ENCODE peak calls at places on chromosomes 7 and 10, in four cellular contexts. Z is K562, T is HepG2, F is WTC11. W is an unnamed sample.

GRCh38 chr10:131657318-131657984 is 243.4 kb upstream of the PPP2R2D start:
- DNase-seq in Z (no peak), T (no peak), F (no peak), W (no peak)

GRCh38 chr7:7330997-7331396 is 148.7 kb downstream of the C1GALT1 start:
- DNase-seq in Z (no peak), T (no peak), F (no peak), W (peak)

GRCh38 chr7:129041142-129041928 is 13.6 kb downstream of the TNPO3 start:
- DNase-seq in Z (no peak), T (no peak), F (no peak), W (no peak)

GRCh38 chr7:44980393-44981034 is 1.7 kb upstream of the MYO1G start:
- DNase-seq in Z (no peak), T (no peak), F (no peak), W (no peak)

GRCh38 chr7:131898418-131898817 is 342.0 kb upstream of the PODXL start:
- DNase-seq in Z (no peak), T (no peak), F (no peak), W (no peak)

GRCh38 chr10:123583639-123584418 is 82.3 kb upstream of the GPR26 start:
- DNase-seq in Z (peak), T (peak), F (peak), W (peak)

GRCh38 chr7:34067406-34067805 is 162.1 kb downstream of the BMPER start:
- DNase-seq in Z (no peak), T (no peak), F (no peak), W (no peak)

GRCh38 chr10:18216482-18216881 is 76.3 kb downstream of the CACNB2 start:
- DNase-seq in Z (no peak), T (peak), F (no peak), W (no peak)

GRCh38 chr7:129779602-129780256 is 168.2 kb downstream of the NRF1 start:
- DNase-seq in Z (peak), T (peak), F (no peak), W (peak)

GRCh38 chr10:114388275-114388674 is 16.0 kb downstream of the AFAP1L2 start:
- DNase-seq in Z (no peak), T (no peak), F (no peak), W (no peak)

GRCh38 chr10:92594194-92594593 is 1.3 kb downstream of the KIF11 start:
- DNase-seq in Z (no peak), T (no peak), F (no peak), W (no peak)

GRCh38 chr10:122878799-122879338 is 512 bp downstream of the FAM24B start:
- DNase-seq in Z (no peak), T (peak), F (no peak), W (no peak)

DNA sequence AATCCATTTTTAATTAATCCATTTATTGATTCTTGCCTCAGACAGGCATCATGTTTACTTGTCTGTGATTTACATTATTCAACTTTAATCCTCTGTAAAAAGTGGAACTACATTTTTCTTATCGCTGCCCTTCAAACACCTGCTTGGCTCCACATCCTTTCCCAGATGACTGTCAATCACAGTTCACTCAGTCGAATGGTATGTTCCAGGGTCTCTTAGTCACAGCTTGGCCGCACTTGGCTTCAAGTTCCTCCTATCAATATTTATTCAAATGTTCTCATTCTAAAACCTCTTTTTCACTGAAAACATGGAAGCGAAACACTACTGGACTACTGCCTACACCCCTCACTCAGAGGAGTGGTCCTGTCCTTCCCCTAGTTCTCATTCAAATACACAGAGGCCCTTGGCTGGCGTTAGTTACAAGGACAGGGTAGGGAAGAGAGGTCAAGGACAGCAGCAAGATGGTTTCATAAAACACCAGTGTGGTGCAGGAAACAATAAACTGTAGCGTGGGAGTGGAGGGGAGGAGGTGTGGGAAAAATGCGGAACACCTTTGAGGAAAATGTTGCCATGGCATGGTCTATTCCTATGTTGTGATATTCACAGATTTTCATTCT is 143.2 kb downstream of the USP6NL start:
- DNase-seq in Z (no peak), T (no peak), F (no peak), W (no peak)
- TF ChIP-seq NR3C1 in Z (no peak), T (no peak), F (no peak), W (no peak)

GRCh38 chr10:74227697-74228424 is 76.8 kb downstream of the ADK start:
- DNase-seq in Z (no peak), T (no peak), F (no peak), W (peak)
- TF ChIP-seq NR3C1 in Z (no peak), T (no peak), F (no peak), W (no peak)

GRCh38 chr7:68020102-68020501 is 1023.5 kb downstream of the TYW1 start:
- DNase-seq in Z (no peak), T (no peak), F (no peak), W (no peak)
- TF ChIP-seq NR3C1 in Z (no peak), T (no peak), F (no peak), W (no peak)

GRCh38 chr7:151039850-151040548 is 8.3 kb upstream of the ASIC3 start:
- DNase-seq in Z (peak), T (no peak), F (no peak), W (no peak)
- TF ChIP-seq NR3C1 in Z (no peak), T (no peak), F (no peak), W (no peak)

GRCh38 chr10:87761892-87762291 is 56.1 kb downstream of the ATAD1 start:
- DNase-seq in Z (no peak), T (peak), F (no peak), W (peak)
- TF ChIP-seq NR3C1 in Z (no peak), T (no peak), F (no peak), W (no peak)

GRCh38 chr10:12499587-12499986 is 150.2 kb downstream of the CAMK1D start:
- DNase-seq in Z (no peak), T (no peak), F (no peak), W (no peak)
- TF ChIP-seq NR3C1 in Z (no peak), T (no peak), F (no peak), W (no peak)

DNA sequence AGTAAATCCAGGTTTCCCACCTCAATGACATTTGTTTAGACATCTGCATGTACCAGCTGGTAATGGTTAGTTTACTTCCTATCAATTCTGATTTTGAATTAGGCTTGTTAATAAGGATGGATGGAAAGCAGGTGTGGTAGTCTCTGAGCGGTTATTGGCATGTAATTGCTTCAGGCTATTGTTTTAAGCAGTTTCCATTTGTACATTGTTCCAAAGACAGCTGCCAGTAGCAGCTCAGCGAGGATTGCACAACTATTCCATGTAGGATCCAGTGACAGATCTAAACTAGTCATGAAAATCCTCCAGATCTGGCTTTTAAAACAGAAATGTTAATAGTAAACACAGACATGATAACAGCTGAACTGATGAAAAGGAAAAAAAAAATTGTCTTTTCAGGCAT is 436.0 kb upstream of the ADARB2 start:
- DNase-seq in Z (no peak), T (no peak), F (no peak), W (no peak)
- TF ChIP-seq NR3C1 in Z (no peak), T (no peak), F (no peak), W (no peak)

W was measured in A549.